ENCODE peak calls at places on chromosomes 13 and 19, in nine cellular contexts. One of them, this sample, is unnamed.

GRCh38 chr19:40502081-40502480 is 35.3 kb downstream of the SPTBN4 start:
- DNase-seq in fibroblast of lung: no peak
- DNase-seq in GM23248: no peak
- DNase-seq in GM12878: no peak
- DNase-seq in IMR-90: no peak
- DNase-seq in Karpas-422: no peak
- DNase-seq in mammary epithelial cell: no peak
- DNase-seq in endodermal cell: no peak
- DNase-seq in neural progenitor cell: no peak
- DNase-seq in this sample: no peak

GRCh38 chr13:107133950-107134349 is 566.0 kb upstream of the ARGLU1 start:
- DNase-seq in mammary epithelial cell: no peak
- DNase-seq in Karpas-422: no peak
- DNase-seq in neural progenitor cell: no peak
- DNase-seq in endodermal cell: no peak
- DNase-seq in fibroblast of lung: no peak
- DNase-seq in GM12878: no peak
- DNase-seq in GM23248: no peak
- DNase-seq in IMR-90: no peak
- DNase-seq in this sample: no peak

GRCh38 chr13:26011996-26012688 is 39.7 kb downstream of the SHISA2 start:
- DNase-seq in endodermal cell: no peak
- DNase-seq in GM12878: no peak
- DNase-seq in IMR-90: no peak
- DNase-seq in neural progenitor cell: no peak
- DNase-seq in mammary epithelial cell: no peak
- DNase-seq in Karpas-422: no peak
- DNase-seq in GM23248: peak
- DNase-seq in fibroblast of lung: no peak
- DNase-seq in this sample: no peak

GRCh38 chr13:25882732-25883357 is 169.0 kb downstream of the SHISA2 start:
- DNase-seq in fibroblast of lung: no peak
- DNase-seq in GM12878: no peak
- DNase-seq in Karpas-422: no peak
- DNase-seq in IMR-90: no peak
- DNase-seq in neural progenitor cell: peak
- DNase-seq in mammary epithelial cell: no peak
- DNase-seq in GM23248: no peak
- DNase-seq in endodermal cell: peak
- DNase-seq in this sample: no peak

GRCh38 chr13:32779119-32779518 is 192.9 kb downstream of the PDS5B start:
- DNase-seq in fibroblast of lung: no peak
- DNase-seq in neural progenitor cell: no peak
- DNase-seq in IMR-90: no peak
- DNase-seq in Karpas-422: no peak
- DNase-seq in GM23248: no peak
- DNase-seq in GM12878: no peak
- DNase-seq in endodermal cell: no peak
- DNase-seq in mammary epithelial cell: no peak
- DNase-seq in this sample: no peak

GRCh38 chr19:7926021-7926726 is at the start of gene CTXN1:
- DNase-seq in mammary epithelial cell: no peak
- DNase-seq in neural progenitor cell: peak
- DNase-seq in GM23248: peak
- DNase-seq in GM12878: no peak
- DNase-seq in Karpas-422: peak
- DNase-seq in IMR-90: no peak
- DNase-seq in endodermal cell: peak
- DNase-seq in fibroblast of lung: peak
- DNase-seq in this sample: peak

GRCh38 chr19:44401108-44401786 is at the start of gene ZNF285:
- DNase-seq in Karpas-422: no peak
- DNase-seq in neural progenitor cell: peak
- DNase-seq in endodermal cell: peak
- DNase-seq in mammary epithelial cell: peak
- DNase-seq in GM23248: peak
- DNase-seq in fibroblast of lung: peak
- DNase-seq in GM12878: peak
- DNase-seq in IMR-90: peak
- DNase-seq in this sample: peak

GRCh38 chr13:113216165-113217056 is 7.0 kb downstream of the CUL4A start:
- DNase-seq in endodermal cell: peak
- DNase-seq in mammary epithelial cell: peak
- DNase-seq in Karpas-422: no peak
- DNase-seq in GM23248: peak
- DNase-seq in neural progenitor cell: peak
- DNase-seq in GM12878: no peak
- DNase-seq in fibroblast of lung: peak
- DNase-seq in IMR-90: peak
- DNase-seq in this sample: peak

DNA sequence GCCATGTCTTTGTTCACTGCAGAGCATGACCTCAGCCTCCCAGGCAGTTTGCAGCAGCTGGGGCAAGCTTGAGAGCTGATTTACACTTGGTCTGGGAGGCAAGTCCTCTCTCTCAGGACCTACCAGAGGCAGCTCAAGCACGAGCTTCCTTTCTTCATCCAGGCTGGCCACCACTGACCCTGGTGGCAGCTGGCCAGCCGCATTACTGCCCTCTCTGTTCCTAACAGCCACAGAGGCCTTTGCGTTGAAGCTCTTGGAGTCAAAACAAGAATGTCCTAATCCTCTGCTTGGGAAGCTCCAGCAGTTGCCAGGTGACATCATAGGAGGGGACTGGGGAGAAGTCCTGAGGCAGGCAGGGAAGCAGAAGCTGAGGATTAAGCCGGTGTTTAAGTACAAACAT is 85.7 kb downstream of the NUFIP1 start:
- DNase-seq in Karpas-422: no peak
- DNase-seq in GM23248: peak
- DNase-seq in endodermal cell: no peak
- DNase-seq in GM12878: no peak
- DNase-seq in fibroblast of lung: peak
- DNase-seq in neural progenitor cell: peak
- DNase-seq in IMR-90: peak
- DNase-seq in mammary epithelial cell: no peak
- DNase-seq in this sample: peak
- H3K9ac ChIP-seq in Karpas-422: no peak
- H3K9ac ChIP-seq in GM23248: peak
- H3K9ac ChIP-seq in endodermal cell: no peak
- H3K9ac ChIP-seq in GM12878: no peak
- H3K9ac ChIP-seq in fibroblast of lung: no peak
- H3K9ac ChIP-seq in neural progenitor cell: no peak
- H3K9ac ChIP-seq in IMR-90: no peak
- H3K9ac ChIP-seq in mammary epithelial cell: no peak
- H3K9ac ChIP-seq in this sample: no peak

GRCh38 chr19:38648789-38649304 is 1.4 kb downstream of the ACTN4 start:
- DNase-seq in mammary epithelial cell: no peak
- DNase-seq in GM12878: no peak
- DNase-seq in endodermal cell: peak
- DNase-seq in GM23248: peak
- DNase-seq in Karpas-422: no peak
- DNase-seq in fibroblast of lung: no peak
- DNase-seq in IMR-90: no peak
- DNase-seq in neural progenitor cell: peak
- DNase-seq in this sample: no peak

GRCh38 chr19:38650180-38650775 is 2.8 kb downstream of the ACTN4 start:
- DNase-seq in Karpas-422: no peak
- DNase-seq in mammary epithelial cell: no peak
- DNase-seq in neural progenitor cell: no peak
- DNase-seq in endodermal cell: peak
- DNase-seq in IMR-90: no peak
- DNase-seq in GM23248: peak
- DNase-seq in GM12878: no peak
- DNase-seq in fibroblast of lung: no peak
- DNase-seq in this sample: peak

GRCh38 chr19:38647966-38648788 is 728 bp downstream of the ACTN4 start:
- DNase-seq in endodermal cell: peak
- DNase-seq in mammary epithelial cell: no peak
- DNase-seq in GM12878: no peak
- DNase-seq in fibroblast of lung: no peak
- DNase-seq in IMR-90: no peak
- DNase-seq in neural progenitor cell: no peak
- DNase-seq in GM23248: peak
- DNase-seq in Karpas-422: peak
- DNase-seq in this sample: peak

GRCh38 chr19:38650911-38651584 is 3.6 kb downstream of the ACTN4 start:
- DNase-seq in GM23248: peak
- DNase-seq in GM12878: no peak
- DNase-seq in neural progenitor cell: no peak
- DNase-seq in Karpas-422: no peak
- DNase-seq in IMR-90: peak
- DNase-seq in endodermal cell: no peak
- DNase-seq in fibroblast of lung: peak
- DNase-seq in mammary epithelial cell: peak
- DNase-seq in this sample: no peak

DNA sequence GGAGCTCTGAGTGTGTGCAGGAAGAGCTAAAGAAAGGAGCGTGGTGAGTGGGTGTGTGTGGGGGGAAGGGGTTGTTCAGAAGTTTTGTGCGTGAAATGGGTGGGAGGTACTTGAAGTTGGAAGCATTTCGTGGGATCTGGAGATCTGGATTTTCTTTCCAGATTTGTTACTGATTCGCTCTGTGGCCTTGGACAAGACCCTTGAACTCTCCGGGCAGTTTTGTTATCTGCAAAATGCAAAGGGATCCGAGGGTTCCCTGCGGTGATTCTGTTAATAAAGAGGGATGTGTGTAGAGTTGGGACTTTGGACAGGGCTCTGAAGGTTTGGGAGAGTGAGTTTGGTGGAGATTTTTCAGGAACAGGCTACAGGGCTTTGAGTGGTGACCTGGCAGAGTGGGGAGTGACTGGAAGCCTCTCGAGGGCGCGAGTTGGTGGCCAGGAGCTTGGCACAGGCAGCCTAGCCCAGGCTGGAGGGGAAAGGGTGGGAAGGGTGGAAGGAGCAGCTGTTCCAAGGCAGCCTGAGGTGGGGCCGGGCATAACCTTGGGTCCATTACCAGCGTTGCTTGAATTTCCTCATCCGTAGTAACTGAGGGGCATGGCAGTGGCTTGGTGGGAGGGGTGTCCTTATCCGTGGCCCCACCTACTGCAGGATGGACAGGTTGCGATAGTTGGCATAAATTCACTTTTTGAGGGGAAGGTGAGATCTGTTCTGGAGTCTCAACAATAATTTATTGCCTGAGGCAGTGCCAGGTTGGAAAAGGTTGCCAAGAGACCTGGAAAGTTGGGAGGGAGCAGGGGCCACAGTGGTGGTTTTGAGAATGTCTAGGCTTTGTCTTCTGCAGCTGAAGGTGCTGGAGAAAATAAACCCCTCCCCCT is 2.1 kb downstream of the ACTN4 start:
- DNase-seq in GM23248: peak
- DNase-seq in mammary epithelial cell: peak
- DNase-seq in Karpas-422: no peak
- DNase-seq in GM12878: no peak
- DNase-seq in neural progenitor cell: no peak
- DNase-seq in fibroblast of lung: no peak
- DNase-seq in IMR-90: no peak
- DNase-seq in endodermal cell: peak
- DNase-seq in this sample: peak
- H3K9ac ChIP-seq in GM23248: peak
- H3K9ac ChIP-seq in mammary epithelial cell: peak
- H3K9ac ChIP-seq in Karpas-422: peak
- H3K9ac ChIP-seq in GM12878: peak
- H3K9ac ChIP-seq in neural progenitor cell: peak
- H3K9ac ChIP-seq in fibroblast of lung: peak
- H3K9ac ChIP-seq in IMR-90: peak
- H3K9ac ChIP-seq in endodermal cell: peak
- H3K9ac ChIP-seq in this sample: peak

GRCh38 chr13:98444381-98444780 is 132.5 kb downstream of the STK24 start:
- DNase-seq in fibroblast of lung: no peak
- DNase-seq in GM12878: no peak
- DNase-seq in endodermal cell: no peak
- DNase-seq in neural progenitor cell: no peak
- DNase-seq in GM23248: no peak
- DNase-seq in Karpas-422: no peak
- DNase-seq in mammary epithelial cell: no peak
- DNase-seq in IMR-90: no peak
- DNase-seq in this sample: no peak

GRCh38 chr13:98443800-98444325 is 133.0 kb downstream of the STK24 start:
- DNase-seq in fibroblast of lung: no peak
- DNase-seq in GM23248: no peak
- DNase-seq in IMR-90: no peak
- DNase-seq in mammary epithelial cell: no peak
- DNase-seq in GM12878: no peak
- DNase-seq in endodermal cell: no peak
- DNase-seq in neural progenitor cell: no peak
- DNase-seq in Karpas-422: no peak
- DNase-seq in this sample: no peak

GRCh38 chr13:98442391-98443230 is 134.3 kb downstream of the STK24 start:
- DNase-seq in Karpas-422: no peak
- DNase-seq in IMR-90: no peak
- DNase-seq in mammary epithelial cell: no peak
- DNase-seq in GM23248: no peak
- DNase-seq in neural progenitor cell: no peak
- DNase-seq in fibroblast of lung: no peak
- DNase-seq in GM12878: no peak
- DNase-seq in endodermal cell: no peak
- DNase-seq in this sample: no peak

GRCh38 chr13:98441056-98441676 is 135.7 kb downstream of the STK24 start:
- DNase-seq in Karpas-422: no peak
- DNase-seq in GM12878: no peak
- DNase-seq in IMR-90: no peak
- DNase-seq in neural progenitor cell: no peak
- DNase-seq in endodermal cell: no peak
- DNase-seq in mammary epithelial cell: no peak
- DNase-seq in GM23248: no peak
- DNase-seq in fibroblast of lung: no peak
- DNase-seq in this sample: no peak

DNA sequence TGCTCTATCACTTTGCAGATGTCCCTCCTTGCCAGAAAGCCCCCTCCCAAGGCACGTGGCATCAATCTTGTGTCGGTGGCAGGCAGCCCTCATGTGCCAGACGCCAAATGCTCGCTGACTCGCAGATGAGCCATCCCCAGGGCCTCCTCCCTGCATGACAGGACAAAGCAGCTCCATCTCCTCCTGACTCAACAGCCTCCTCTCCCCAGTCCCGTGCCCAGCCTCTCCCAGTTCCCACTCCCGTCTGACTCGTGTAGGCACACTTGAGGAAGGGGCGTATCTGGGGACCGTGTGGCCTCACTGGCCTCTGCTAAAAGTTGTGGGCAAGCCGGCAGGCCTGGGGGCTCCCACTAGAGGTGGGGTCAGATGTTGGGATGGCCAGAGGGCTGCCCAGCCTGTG is 133.6 kb downstream of the STK24 start:
- DNase-seq in fibroblast of lung: peak
- DNase-seq in GM12878: no peak
- DNase-seq in IMR-90: peak
- DNase-seq in neural progenitor cell: no peak
- DNase-seq in GM23248: peak
- DNase-seq in endodermal cell: no peak
- DNase-seq in mammary epithelial cell: peak
- DNase-seq in Karpas-422: no peak
- DNase-seq in this sample: no peak
- H3K9ac ChIP-seq in fibroblast of lung: peak
- H3K9ac ChIP-seq in GM12878: no peak
- H3K9ac ChIP-seq in IMR-90: peak
- H3K9ac ChIP-seq in neural progenitor cell: no peak
- H3K9ac ChIP-seq in GM23248: peak
- H3K9ac ChIP-seq in endodermal cell: no peak
- H3K9ac ChIP-seq in mammary epithelial cell: no peak
- H3K9ac ChIP-seq in Karpas-422: no peak
- H3K9ac ChIP-seq in this sample: peak

DNA sequence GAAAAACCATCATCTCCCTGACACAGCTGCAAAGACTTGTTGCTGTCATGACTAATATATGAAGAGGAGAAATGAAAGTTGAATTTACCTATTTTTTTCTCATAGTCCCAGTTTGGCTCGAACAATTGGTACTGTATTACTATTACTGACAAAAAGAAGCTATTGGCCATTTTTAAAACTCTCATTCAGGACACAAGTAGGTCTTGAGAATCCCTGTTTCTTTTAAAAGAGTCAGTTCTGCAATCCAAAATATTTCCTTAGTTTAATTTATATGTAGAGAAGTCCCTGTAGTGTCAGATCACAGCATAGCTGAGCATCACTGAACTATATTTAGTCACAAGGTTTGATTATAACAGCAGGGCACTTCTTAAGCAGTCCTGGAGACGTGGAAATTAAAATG is 12.2 kb upstream of the SPART start:
- DNase-seq in neural progenitor cell: no peak
- DNase-seq in fibroblast of lung: no peak
- DNase-seq in GM23248: no peak
- DNase-seq in GM12878: no peak
- DNase-seq in mammary epithelial cell: no peak
- DNase-seq in Karpas-422: peak
- DNase-seq in endodermal cell: no peak
- DNase-seq in IMR-90: no peak
- DNase-seq in this sample: no peak
- H3K9ac ChIP-seq in neural progenitor cell: no peak
- H3K9ac ChIP-seq in fibroblast of lung: no peak
- H3K9ac ChIP-seq in GM23248: no peak
- H3K9ac ChIP-seq in GM12878: no peak
- H3K9ac ChIP-seq in mammary epithelial cell: no peak
- H3K9ac ChIP-seq in Karpas-422: peak
- H3K9ac ChIP-seq in endodermal cell: no peak
- H3K9ac ChIP-seq in IMR-90: no peak
- H3K9ac ChIP-seq in this sample: no peak